ENCODE peak calls at places on chromosomes 11 and 22, in ten cellular contexts. S is pancreas; H is effector memory CD4-positive, alpha-beta T cell; T is naive thymus-derived CD8-positive, alpha-beta T cell; Q is T1000; K is EL; W is left lung; Z is amniotic stem cell; Y is GM12891; F is BJ. J is an unnamed sample.

GRCh38 chr11:123505546-123506299 is 75.7 kb downstream of the GRAMD1B start:
- DNase-seq in S (no peak), H (no peak), T (no peak), Q (no peak), K (no peak), W (no peak), Z (no peak), Y (no peak), F (no peak), J (no peak)

GRCh38 chr11:116424615-116425261 is 348.0 kb downstream of the BUD13 start:
- DNase-seq in S (no peak), H (no peak), T (no peak), Q (no peak), K (no peak), W (no peak), Z (no peak), Y (no peak), F (no peak), J (no peak)

GRCh38 chr22:38655532-38656255 is 498 bp downstream of the FAM227A start:
- DNase-seq in S (no peak), H (no peak), T (no peak), Q (no peak), K (peak), W (no peak), Z (no peak), Y (no peak), F (no peak), J (peak)

GRCh38 chr22:29639096-29639495 is 35.7 kb downstream of the NF2 start:
- DNase-seq in S (no peak), H (no peak), T (no peak), Q (no peak), K (no peak), W (no peak), Z (no peak), Y (no peak), F (no peak), J (no peak)

GRCh38 chr11:119065369-119065768 is 2.2 kb upstream of the VPS11 start:
- DNase-seq in S (no peak), H (no peak), T (no peak), Q (no peak), K (peak), W (no peak), Z (no peak), Y (no peak), F (no peak), J (peak)

GRCh38 chr11:86942212-86942611 is 13.0 kb downstream of the FZD4 start:
- DNase-seq in S (no peak), H (no peak), T (no peak), Q (no peak), K (peak), W (no peak), Z (no peak), Y (no peak), F (no peak), J (no peak)

GRCh38 chr11:113926273-113927183 is 21.9 kb downstream of the HTR3B start:
- DNase-seq in S (no peak), H (no peak), T (no peak), Q (no peak), K (no peak), W (no peak), Z (no peak), Y (no peak), F (no peak), J (no peak)

GRCh38 chr11:66981976-66982578 is 7.0 kb downstream of the C11orf86 start:
- DNase-seq in S (peak), H (no peak), T (no peak), Q (peak), K (peak), W (peak), Z (peak), Y (no peak), F (peak), J (peak)

GRCh38 chr11:33970984-33971466 is 79.1 kb upstream of the LMO2 start:
- DNase-seq in S (no peak), H (no peak), T (no peak), Q (no peak), K (peak), W (no peak), Z (peak), Y (peak), F (no peak), J (peak)

GRCh38 chr11:4658629-4659453 is 15.1 kb downstream of the OR51E1 start:
- DNase-seq in S (no peak), H (no peak), T (no peak), Q (no peak), K (no peak), W (no peak), Z (no peak), Y (no peak), F (no peak), J (no peak)

GRCh38 chr11:112294688-112295340 is 34.2 kb upstream of the PLET1 start:
- DNase-seq in S (no peak), H (no peak), T (no peak), Q (no peak), K (no peak), W (no peak), Z (no peak), Y (no peak), F (no peak), J (no peak)

GRCh38 chr11:128279861-128280260 is 307.5 kb downstream of the ETS1 start:
- DNase-seq in S (no peak), H (no peak), T (no peak), Q (no peak), K (peak), W (no peak), Z (no peak), Y (no peak), F (peak), J (no peak)

GRCh38 chr11:134270250-134270714 is 5.9 kb upstream of the GLB1L3 start:
- DNase-seq in S (no peak), H (no peak), T (no peak), Q (no peak), K (no peak), W (no peak), Z (no peak), Y (no peak), F (no peak), J (no peak)

GRCh38 chr11:6229911-6230310 is 4.5 kb downstream of the FHIP1B start:
- DNase-seq in S (no peak), H (no peak), T (no peak), Q (no peak), K (no peak), W (no peak), Z (no peak), Y (no peak), F (no peak), J (peak)

J was measured in Karpas-422.